ENCODE peak calls at places on chromosomes 11 and 22, in six cellular contexts. G is HepG2, V is stomach, A is HCT116, R is uterus, C is tibial nerve. J is an unnamed sample.

GRCh38 chr11:94272738-94273313 is 31.6 kb upstream of the IZUMO1R start:
- DNase-seq in G (no peak), V (no peak), A (no peak), R (no peak), C (no peak), J (no peak)

GRCh38 chr11:34148504-34149165 is 43.2 kb downstream of the NAT10 start:
- DNase-seq in G (no peak), V (no peak), A (no peak), R (no peak), C (no peak), J (no peak)

GRCh38 chr11:47413908-47414684 is 5.7 kb downstream of the SLC39A13 start:
- DNase-seq in G (no peak), V (no peak), A (no peak), R (peak), C (no peak), J (no peak)

GRCh38 chr11:104033134-104033533 is 3.3 kb upstream of the DDI1 start:
- DNase-seq in G (peak), V (no peak), A (no peak), R (no peak), C (no peak), J (no peak)

GRCh38 chr11:122634507-122634906 is 21.0 kb upstream of the UBASH3B start:
- DNase-seq in G (no peak), V (peak), A (no peak), R (no peak), C (no peak), J (no peak)

GRCh38 chr11:68509105-68509504 is 48.6 kb downstream of the PPP6R3 start:
- DNase-seq in G (no peak), V (no peak), A (no peak), R (no peak), C (no peak), J (no peak)

GRCh38 chr11:64802370-64803162 is 448 bp downstream of the MAP4K2 start:
- DNase-seq in G (no peak), V (no peak), A (no peak), R (peak), C (no peak), J (no peak)

GRCh38 chr11:69115586-69116560 is 39.9 kb upstream of the SMIM38 start:
- DNase-seq in G (no peak), V (peak), A (no peak), R (no peak), C (no peak), J (no peak)

GRCh38 chr22:30251661-30252226 is 5.2 kb upstream of the LIF start:
- DNase-seq in G (no peak), V (no peak), A (no peak), R (no peak), C (no peak), J (peak)

GRCh38 chr11:16859651-16860050 is 121.2 kb downstream of the C11orf58 start:
- DNase-seq in G (no peak), V (no peak), A (no peak), R (no peak), C (no peak), J (no peak)

GRCh38 chr22:28923826-28924732 is 40.7 kb downstream of the ZNRF3 start:
- DNase-seq in G (peak), V (peak), A (peak), R (peak), C (no peak), J (peak)

GRCh38 chr11:61922539-61922938 is 5.2 kb upstream of the RAB3IL1 start:
- DNase-seq in G (no peak), V (peak), A (no peak), R (peak), C (peak), J (peak)

GRCh38 chr22:21755855-21756284 is 20.3 kb upstream of the YPEL1 start:
- DNase-seq in G (peak), V (no peak), A (no peak), R (no peak), C (no peak), J (no peak)

GRCh38 chr22:19146215-19146968 is 1.9 kb upstream of the ESS2 start:
- DNase-seq in G (peak), V (no peak), A (no peak), R (no peak), C (no peak), J (no peak)
- H3K4me3 ChIP-seq in G (no peak), V (no peak), A (no peak), R (no peak), C (no peak), J (no peak)

GRCh38 chr22:17570851-17571631 is 7.7 kb downstream of the SLC25A18 start:
- DNase-seq in G (no peak), V (peak), A (no peak), R (peak), C (peak), J (peak)

GRCh38 chr22:17575151-17575550 is 11.9 kb downstream of the SLC25A18 start:
- DNase-seq in G (no peak), V (no peak), A (no peak), R (no peak), C (no peak), J (no peak)

GRCh38 chr22:17565986-17566687 is 2.8 kb downstream of the SLC25A18 start:
- DNase-seq in G (no peak), V (no peak), A (no peak), R (no peak), C (no peak), J (no peak)

GRCh38 chr22:17566776-17567175 is 3.5 kb downstream of the SLC25A18 start:
- DNase-seq in G (no peak), V (no peak), A (no peak), R (no peak), C (no peak), J (no peak)

DNA sequence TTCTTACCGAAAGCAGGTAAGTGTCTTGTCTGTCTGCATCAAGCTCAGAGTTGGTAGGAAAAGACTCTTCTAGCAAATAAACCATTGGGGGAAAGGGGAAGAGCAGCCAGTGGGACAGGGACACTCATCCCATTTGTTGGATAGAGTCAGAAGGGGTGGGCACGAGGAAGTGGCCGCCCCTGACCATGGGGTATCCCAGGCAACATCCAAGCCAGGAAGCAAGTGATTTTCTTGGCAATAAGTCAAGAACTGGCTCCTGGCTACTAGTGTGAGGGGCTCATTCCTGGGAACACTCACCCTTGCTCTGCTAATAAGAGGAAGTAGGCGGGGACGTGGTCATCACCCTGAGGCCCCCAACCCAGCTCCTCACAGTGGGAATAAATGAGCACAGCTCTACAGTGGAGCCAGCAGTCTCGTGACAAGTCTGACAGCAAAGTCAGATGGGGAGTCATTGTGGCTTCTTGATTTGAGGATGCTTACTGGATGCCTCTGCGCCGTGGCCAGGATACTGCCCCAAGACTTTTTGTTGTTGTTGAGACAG is 6.7 kb downstream of the SLC25A18 start:
- DNase-seq in G (no peak), V (no peak), A (no peak), R (peak), C (no peak), J (no peak)
- TF ChIP-seq POLR2A in G (no peak), V (no peak), A (no peak), R (no peak), C (no peak), J (no peak)

GRCh38 chr11:58285483-58286040 is 17.5 kb upstream of the OR10W1 start:
- DNase-seq in G (no peak), V (no peak), A (no peak), R (no peak), C (no peak), J (no peak)

GRCh38 chr11:58289266-58289665 is 21.2 kb upstream of the OR10W1 start:
- DNase-seq in G (no peak), V (no peak), A (no peak), R (no peak), C (no peak), J (no peak)

GRCh38 chr11:58292017-58292416 is 24.0 kb upstream of the OR10W1 start:
- DNase-seq in G (no peak), V (no peak), A (no peak), R (no peak), C (no peak), J (no peak)

DNA sequence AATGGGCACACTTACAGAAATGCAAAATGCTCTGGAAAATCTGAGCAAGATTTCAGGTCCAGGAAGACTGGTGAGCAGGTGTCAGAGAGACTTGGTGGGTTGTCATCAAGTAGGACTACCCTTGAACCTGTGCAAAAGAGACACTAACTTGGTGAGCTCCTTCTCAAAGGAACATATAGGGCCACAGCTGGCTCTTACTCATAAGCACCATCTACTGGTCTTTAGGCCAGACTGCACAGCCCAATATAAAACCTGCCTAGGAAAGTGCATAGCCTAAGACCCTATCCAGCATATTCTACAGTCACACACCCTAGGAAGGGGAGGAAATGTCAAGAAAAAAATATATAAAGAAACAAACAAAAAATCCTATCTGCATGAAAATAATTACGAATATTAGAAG is 18.2 kb upstream of the OR10W1 start:
- DNase-seq in G (peak), V (no peak), A (peak), R (no peak), C (no peak), J (no peak)
- TF ChIP-seq CTCF in G (peak), V (no peak), A (peak), R (no peak), C (no peak), J (no peak)

DNA sequence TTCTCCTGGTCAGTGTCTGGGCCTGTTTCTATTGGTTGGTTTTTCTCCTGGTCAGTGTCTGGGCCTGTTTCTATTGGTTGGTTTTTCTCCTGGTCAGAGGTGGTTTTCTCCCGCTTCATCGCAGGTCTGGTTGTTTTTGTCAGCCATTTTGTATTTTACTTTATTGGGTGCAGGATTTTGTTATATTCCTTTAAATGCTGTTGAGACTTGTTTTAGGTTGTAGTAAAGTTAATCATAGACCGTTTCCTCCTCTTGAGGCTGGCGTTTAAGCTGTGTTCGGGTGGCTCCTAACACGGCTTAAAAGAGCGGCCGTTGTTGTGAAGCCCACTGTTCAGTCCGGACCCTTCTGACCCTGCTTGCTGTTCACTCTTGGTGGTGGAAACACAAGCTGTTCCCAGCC is 26.2 kb downstream of the ZBED4 start:
- DNase-seq in G (no peak), V (no peak), A (no peak), R (no peak), C (no peak), J (no peak)
- H3K4me3 ChIP-seq in G (no peak), V (no peak), A (no peak), R (no peak), C (no peak), J (no peak)

DNA sequence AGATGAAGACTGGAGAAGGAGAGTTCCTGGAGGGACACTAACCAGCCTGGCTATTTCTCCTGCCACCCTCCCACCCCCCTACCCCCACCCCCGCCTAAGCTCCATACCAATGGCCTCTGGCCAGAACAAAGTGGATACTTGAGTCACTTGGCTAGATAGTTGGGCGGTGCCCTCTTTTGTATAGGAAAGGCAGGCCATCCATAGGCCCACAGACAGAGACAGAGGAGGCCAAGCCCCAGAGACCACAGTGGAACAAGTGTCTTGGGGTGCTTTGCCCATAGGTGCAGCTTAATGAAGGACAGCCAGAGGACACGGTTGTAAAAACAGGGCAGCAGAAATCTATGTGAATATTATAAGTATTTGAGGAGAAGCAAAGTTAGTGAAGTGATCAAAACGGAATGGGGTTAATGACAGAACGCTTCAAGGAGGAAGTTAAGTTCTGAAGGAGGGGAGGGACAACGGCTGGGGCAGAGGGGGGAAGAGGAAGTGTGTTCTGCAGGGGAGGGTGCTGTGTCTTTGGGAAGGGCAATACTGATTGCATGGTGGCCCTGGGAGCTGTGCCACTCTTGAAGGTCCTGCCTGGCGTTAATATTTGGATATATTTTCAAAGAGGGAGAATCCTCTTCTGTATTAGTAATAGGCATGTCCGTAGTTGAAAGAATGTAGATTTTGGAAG is 32.7 kb downstream of the FLI1 start:
- DNase-seq in G (no peak), V (no peak), A (no peak), R (no peak), C (no peak), J (peak)
- TF ChIP-seq POLR2A in G (no peak), V (no peak), A (no peak), R (no peak), C (no peak), J (no peak)

DNA sequence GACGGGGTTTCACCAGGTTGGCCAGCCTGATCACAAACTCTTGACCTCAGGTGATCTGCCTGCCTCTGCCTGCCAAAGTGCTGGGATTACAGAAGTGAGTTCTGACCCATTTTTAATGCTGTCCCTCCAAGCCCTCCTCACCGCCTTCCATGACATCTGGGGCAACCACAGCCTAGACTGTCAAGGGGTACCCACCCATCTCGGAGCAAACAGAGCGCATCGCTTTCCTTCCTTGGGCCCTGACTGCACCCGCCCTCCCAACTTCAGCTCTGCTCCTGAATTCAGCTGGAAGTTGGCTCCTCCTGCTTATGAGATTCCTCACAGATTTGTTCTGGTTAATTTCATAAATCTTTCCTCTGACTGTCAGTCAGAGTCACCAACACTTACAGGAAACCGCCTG is 6.4 kb downstream of the IFT27 start:
- DNase-seq in G (no peak), V (no peak), A (no peak), R (peak), C (no peak), J (no peak)
- TF ChIP-seq CTCF in G (no peak), V (no peak), A (no peak), R (no peak), C (no peak), J (no peak)

GRCh38 chr11:96293109-96293508 is 49.9 kb downstream of the MAML2 start:
- DNase-seq in G (no peak), V (no peak), A (no peak), R (no peak), C (no peak), J (no peak)
- H3K4me3 ChIP-seq in G (no peak), V (no peak), A (no peak), R (no peak), C (no peak), J (no peak)

DNA sequence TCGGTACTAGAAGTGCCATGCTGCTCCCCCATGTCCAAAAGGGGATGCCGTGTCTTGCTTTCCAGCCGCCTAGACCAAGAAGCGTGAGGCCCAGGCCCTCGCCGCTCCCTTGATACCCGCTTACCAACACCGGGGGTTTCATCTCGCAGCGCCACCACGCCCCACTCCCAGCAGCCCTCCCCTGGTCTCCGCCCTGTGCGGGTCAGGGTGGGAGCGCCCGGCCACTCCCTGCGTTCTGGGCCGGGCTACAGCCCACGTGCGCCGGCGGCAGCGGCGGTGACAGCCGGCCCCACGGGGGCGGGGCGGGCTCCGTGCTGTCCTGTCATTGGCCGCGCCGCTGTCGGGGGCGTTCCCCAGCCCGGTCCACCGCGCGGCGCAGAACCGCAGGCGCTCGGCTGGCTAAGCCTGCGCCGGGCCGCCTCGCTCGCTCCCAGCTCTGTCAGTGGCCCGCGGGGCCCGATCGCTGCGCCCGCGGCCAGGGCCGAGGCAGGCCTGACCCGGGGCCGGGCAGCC is at the start of gene MICAL2:
- DNase-seq in G (peak), V (peak), A (peak), R (peak), C (peak), J (peak)
- TF ChIP-seq POLR2A in G (no peak), V (no peak), A (no peak), R (peak), C (peak), J (no peak)

GRCh38 chr11:10398525-10398924 is 56.5 kb upstream of the AMPD3 start:
- DNase-seq in G (no peak), V (no peak), A (no peak), R (no peak), C (peak), J (no peak)

GRCh38 chr11:10400856-10401255 is 54.2 kb upstream of the AMPD3 start:
- DNase-seq in G (no peak), V (no peak), A (no peak), R (no peak), C (no peak), J (no peak)

GRCh38 chr11:10397226-10397987 is 57.7 kb upstream of the AMPD3 start:
- DNase-seq in G (no peak), V (no peak), A (no peak), R (no peak), C (no peak), J (no peak)

GRCh38 chr11:10401696-10402392 is 53.2 kb upstream of the AMPD3 start:
- DNase-seq in G (no peak), V (no peak), A (no peak), R (no peak), C (no peak), J (peak)

GRCh38 chr11:10401275-10401674 is 53.8 kb upstream of the AMPD3 start:
- DNase-seq in G (no peak), V (no peak), A (no peak), R (no peak), C (no peak), J (no peak)
- TF ChIP-seq CTCF in G (no peak), V (no peak), A (no peak), R (no peak), C (no peak), J (no peak)

J was measured in lower leg skin.